ENCODE peak calls at places on chromosomes 16 and 17, in eight cellular contexts. One of them, this sample, is unnamed.

GRCh38 chr17:77637807-77638182 is 320.7 kb upstream of the TNRC6C start:
- DNase-seq in lower leg skin: no peak
- DNase-seq in progenitor cell of endocrine pancreas: no peak
- DNase-seq in upper lobe of right lung: no peak
- DNase-seq in heart right ventricle: no peak
- DNase-seq in CD8-positive, alpha-beta T cell: no peak
- DNase-seq in nephron progenitor cell: peak
- DNase-seq in HL-60: no peak
- DNase-seq in this sample: peak

GRCh38 chr17:77591231-77591785 is 367.2 kb upstream of the TNRC6C start:
- DNase-seq in HL-60: no peak
- DNase-seq in nephron progenitor cell: no peak
- DNase-seq in upper lobe of right lung: peak
- DNase-seq in heart right ventricle: no peak
- DNase-seq in lower leg skin: peak
- DNase-seq in progenitor cell of endocrine pancreas: no peak
- DNase-seq in CD8-positive, alpha-beta T cell: no peak
- DNase-seq in this sample: no peak

GRCh38 chr16:85090873-85091521 is 21.3 kb downstream of the CIBAR2 start:
- DNase-seq in upper lobe of right lung: no peak
- DNase-seq in lower leg skin: no peak
- DNase-seq in heart right ventricle: no peak
- DNase-seq in nephron progenitor cell: no peak
- DNase-seq in HL-60: no peak
- DNase-seq in progenitor cell of endocrine pancreas: no peak
- DNase-seq in CD8-positive, alpha-beta T cell: no peak
- DNase-seq in this sample: no peak

GRCh38 chr17:29929006-29929543 is 953 bp downstream of the SSH2 start:
- DNase-seq in progenitor cell of endocrine pancreas: no peak
- DNase-seq in HL-60: peak
- DNase-seq in CD8-positive, alpha-beta T cell: no peak
- DNase-seq in heart right ventricle: no peak
- DNase-seq in upper lobe of right lung: no peak
- DNase-seq in lower leg skin: no peak
- DNase-seq in nephron progenitor cell: peak
- DNase-seq in this sample: peak

GRCh38 chr16:86100205-86101134 is 201.5 kb downstream of the IRF8 start:
- DNase-seq in upper lobe of right lung: no peak
- DNase-seq in HL-60: no peak
- DNase-seq in progenitor cell of endocrine pancreas: no peak
- DNase-seq in nephron progenitor cell: peak
- DNase-seq in CD8-positive, alpha-beta T cell: no peak
- DNase-seq in lower leg skin: peak
- DNase-seq in heart right ventricle: no peak
- DNase-seq in this sample: no peak

GRCh38 chr16:56964243-56965148 is 2.7 kb downstream of the CETP start:
- DNase-seq in progenitor cell of endocrine pancreas: peak
- DNase-seq in CD8-positive, alpha-beta T cell: peak
- DNase-seq in nephron progenitor cell: peak
- DNase-seq in HL-60: peak
- DNase-seq in lower leg skin: peak
- DNase-seq in heart right ventricle: peak
- DNase-seq in upper lobe of right lung: peak
- DNase-seq in this sample: peak

GRCh38 chr16:15641753-15642556 is 999 bp downstream of the MARF1 start:
- DNase-seq in CD8-positive, alpha-beta T cell: no peak
- DNase-seq in progenitor cell of endocrine pancreas: no peak
- DNase-seq in nephron progenitor cell: no peak
- DNase-seq in heart right ventricle: no peak
- DNase-seq in HL-60: no peak
- DNase-seq in upper lobe of right lung: no peak
- DNase-seq in lower leg skin: no peak
- DNase-seq in this sample: no peak

GRCh38 chr17:50219939-50220465 is 18.6 kb upstream of the COL1A1 start:
- DNase-seq in heart right ventricle: peak
- DNase-seq in lower leg skin: no peak
- DNase-seq in nephron progenitor cell: peak
- DNase-seq in upper lobe of right lung: no peak
- DNase-seq in HL-60: no peak
- DNase-seq in progenitor cell of endocrine pancreas: no peak
- DNase-seq in CD8-positive, alpha-beta T cell: no peak
- DNase-seq in this sample: no peak

GRCh38 chr16:50876263-50876662 is 134.4 kb downstream of the CYLD start:
- DNase-seq in nephron progenitor cell: no peak
- DNase-seq in progenitor cell of endocrine pancreas: no peak
- DNase-seq in HL-60: no peak
- DNase-seq in upper lobe of right lung: no peak
- DNase-seq in heart right ventricle: no peak
- DNase-seq in CD8-positive, alpha-beta T cell: no peak
- DNase-seq in lower leg skin: no peak
- DNase-seq in this sample: no peak

GRCh38 chr16:85917959-85918358 is 19.0 kb downstream of the IRF8 start:
- DNase-seq in HL-60: no peak
- DNase-seq in CD8-positive, alpha-beta T cell: no peak
- DNase-seq in progenitor cell of endocrine pancreas: no peak
- DNase-seq in nephron progenitor cell: no peak
- DNase-seq in heart right ventricle: no peak
- DNase-seq in upper lobe of right lung: no peak
- DNase-seq in lower leg skin: no peak
- DNase-seq in this sample: no peak

GRCh38 chr16:20566864-20567263 is 9.3 kb downstream of the ACSM2B start:
- DNase-seq in CD8-positive, alpha-beta T cell: no peak
- DNase-seq in nephron progenitor cell: no peak
- DNase-seq in HL-60: no peak
- DNase-seq in lower leg skin: no peak
- DNase-seq in progenitor cell of endocrine pancreas: no peak
- DNase-seq in upper lobe of right lung: no peak
- DNase-seq in heart right ventricle: no peak
- DNase-seq in this sample: no peak

GRCh38 chr17:55433029-55433628 is 11.5 kb upstream of the MMD start:
- DNase-seq in nephron progenitor cell: no peak
- DNase-seq in HL-60: no peak
- DNase-seq in lower leg skin: no peak
- DNase-seq in upper lobe of right lung: no peak
- DNase-seq in heart right ventricle: no peak
- DNase-seq in CD8-positive, alpha-beta T cell: no peak
- DNase-seq in progenitor cell of endocrine pancreas: no peak
- DNase-seq in this sample: no peak

GRCh38 chr16:23836404-23837291 is 865 bp downstream of the PRKCB start:
- DNase-seq in lower leg skin: no peak
- DNase-seq in upper lobe of right lung: peak
- DNase-seq in nephron progenitor cell: peak
- DNase-seq in progenitor cell of endocrine pancreas: no peak
- DNase-seq in HL-60: peak
- DNase-seq in heart right ventricle: peak
- DNase-seq in CD8-positive, alpha-beta T cell: peak
- DNase-seq in this sample: peak

GRCh38 chr16:53207810-53208752 is 153.3 kb downstream of the CHD9 start:
- DNase-seq in nephron progenitor cell: peak
- DNase-seq in lower leg skin: no peak
- DNase-seq in HL-60: peak
- DNase-seq in upper lobe of right lung: no peak
- DNase-seq in heart right ventricle: no peak
- DNase-seq in progenitor cell of endocrine pancreas: peak
- DNase-seq in CD8-positive, alpha-beta T cell: no peak
- DNase-seq in this sample: peak

GRCh38 chr17:37490638-37491614 is 1.2 kb downstream of the DUSP14 start:
- DNase-seq in HL-60: peak
- DNase-seq in lower leg skin: no peak
- DNase-seq in progenitor cell of endocrine pancreas: no peak
- DNase-seq in upper lobe of right lung: no peak
- DNase-seq in CD8-positive, alpha-beta T cell: no peak
- DNase-seq in nephron progenitor cell: peak
- DNase-seq in heart right ventricle: no peak
- DNase-seq in this sample: peak

GRCh38 chr16:30996324-30996999 is 11.5 kb downstream of the HSD3B7 start:
- DNase-seq in HL-60: no peak
- DNase-seq in heart right ventricle: no peak
- DNase-seq in CD8-positive, alpha-beta T cell: no peak
- DNase-seq in lower leg skin: no peak
- DNase-seq in progenitor cell of endocrine pancreas: no peak
- DNase-seq in upper lobe of right lung: no peak
- DNase-seq in nephron progenitor cell: no peak
- DNase-seq in this sample: no peak

GRCh38 chr17:19372439-19372838 is 5.9 kb upstream of the MAPK7 start:
- DNase-seq in nephron progenitor cell: no peak
- DNase-seq in HL-60: no peak
- DNase-seq in progenitor cell of endocrine pancreas: no peak
- DNase-seq in lower leg skin: peak
- DNase-seq in upper lobe of right lung: no peak
- DNase-seq in heart right ventricle: no peak
- DNase-seq in CD8-positive, alpha-beta T cell: no peak
- DNase-seq in this sample: no peak

GRCh38 chr17:16873654-16874035 is 98.3 kb downstream of the TNFRSF13B start:
- DNase-seq in lower leg skin: peak
- DNase-seq in nephron progenitor cell: no peak
- DNase-seq in upper lobe of right lung: peak
- DNase-seq in CD8-positive, alpha-beta T cell: no peak
- DNase-seq in heart right ventricle: no peak
- DNase-seq in progenitor cell of endocrine pancreas: no peak
- DNase-seq in HL-60: no peak
- DNase-seq in this sample: no peak
- TF ChIP-seq CTCF in lower leg skin: no peak
- TF ChIP-seq CTCF in nephron progenitor cell: no peak
- TF ChIP-seq CTCF in upper lobe of right lung: no peak
- TF ChIP-seq CTCF in CD8-positive, alpha-beta T cell: no peak
- TF ChIP-seq CTCF in heart right ventricle: no peak
- TF ChIP-seq CTCF in progenitor cell of endocrine pancreas: no peak
- TF ChIP-seq CTCF in HL-60: no peak
- TF ChIP-seq CTCF in this sample: no peak

GRCh38 chr17:58590377-58590776 is 75.9 kb upstream of the MTMR4 start:
- DNase-seq in nephron progenitor cell: no peak
- DNase-seq in CD8-positive, alpha-beta T cell: no peak
- DNase-seq in upper lobe of right lung: no peak
- DNase-seq in heart right ventricle: no peak
- DNase-seq in progenitor cell of endocrine pancreas: no peak
- DNase-seq in lower leg skin: peak
- DNase-seq in HL-60: no peak
- DNase-seq in this sample: no peak

GRCh38 chr17:58593121-58593520 is 78.7 kb upstream of the MTMR4 start:
- DNase-seq in HL-60: no peak
- DNase-seq in lower leg skin: no peak
- DNase-seq in upper lobe of right lung: no peak
- DNase-seq in nephron progenitor cell: no peak
- DNase-seq in heart right ventricle: no peak
- DNase-seq in CD8-positive, alpha-beta T cell: no peak
- DNase-seq in progenitor cell of endocrine pancreas: no peak
- DNase-seq in this sample: no peak

GRCh38 chr17:58591455-58591854 is 77.0 kb upstream of the MTMR4 start:
- DNase-seq in HL-60: no peak
- DNase-seq in upper lobe of right lung: no peak
- DNase-seq in CD8-positive, alpha-beta T cell: no peak
- DNase-seq in lower leg skin: no peak
- DNase-seq in nephron progenitor cell: no peak
- DNase-seq in progenitor cell of endocrine pancreas: no peak
- DNase-seq in heart right ventricle: no peak
- DNase-seq in this sample: no peak

DNA sequence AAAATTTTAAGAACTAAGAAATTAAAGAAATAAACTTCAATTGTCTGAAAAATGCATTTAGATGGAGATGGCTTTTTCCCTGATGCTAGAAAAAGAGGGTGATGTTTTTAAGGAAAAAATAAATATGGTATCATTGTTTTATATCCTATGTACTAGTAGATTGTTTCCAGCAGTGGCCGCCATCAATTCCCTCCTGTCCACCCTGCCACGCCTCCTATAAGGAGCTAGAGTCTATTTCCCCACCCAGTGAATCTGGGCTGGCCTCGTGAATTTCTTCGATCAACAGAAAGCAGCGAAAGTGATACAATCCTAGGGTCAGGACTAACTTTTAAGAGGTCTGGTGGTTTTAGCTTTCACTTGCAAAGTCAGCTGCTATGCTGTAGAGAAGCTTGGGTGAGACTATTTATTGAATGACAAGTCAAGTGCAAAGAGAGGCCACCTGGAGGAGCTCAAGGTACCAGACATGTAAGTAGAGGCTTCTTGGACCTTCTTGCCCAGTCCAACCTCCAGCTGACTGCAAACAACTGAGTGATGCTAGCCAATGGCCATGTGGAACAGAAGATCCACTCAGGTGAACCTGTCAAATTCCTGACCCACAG is 80.9 kb upstream of the MTMR4 start:
- DNase-seq in nephron progenitor cell: no peak
- DNase-seq in CD8-positive, alpha-beta T cell: no peak
- DNase-seq in HL-60: no peak
- DNase-seq in heart right ventricle: no peak
- DNase-seq in upper lobe of right lung: no peak
- DNase-seq in progenitor cell of endocrine pancreas: no peak
- DNase-seq in lower leg skin: no peak
- DNase-seq in this sample: no peak
- TF ChIP-seq CTCF in nephron progenitor cell: no peak
- TF ChIP-seq CTCF in CD8-positive, alpha-beta T cell: no peak
- TF ChIP-seq CTCF in HL-60: no peak
- TF ChIP-seq CTCF in heart right ventricle: no peak
- TF ChIP-seq CTCF in upper lobe of right lung: no peak
- TF ChIP-seq CTCF in progenitor cell of endocrine pancreas: no peak
- TF ChIP-seq CTCF in lower leg skin: no peak
- TF ChIP-seq CTCF in this sample: no peak

GRCh38 chr17:28368915-28369683 is 1.0 kb downstream of the VTN start:
- DNase-seq in lower leg skin: no peak
- DNase-seq in upper lobe of right lung: peak
- DNase-seq in progenitor cell of endocrine pancreas: no peak
- DNase-seq in heart right ventricle: no peak
- DNase-seq in HL-60: no peak
- DNase-seq in CD8-positive, alpha-beta T cell: no peak
- DNase-seq in nephron progenitor cell: no peak
- DNase-seq in this sample: no peak

GRCh38 chr17:28368306-28368831 is 1.7 kb downstream of the VTN start:
- DNase-seq in upper lobe of right lung: peak
- DNase-seq in CD8-positive, alpha-beta T cell: no peak
- DNase-seq in progenitor cell of endocrine pancreas: no peak
- DNase-seq in heart right ventricle: no peak
- DNase-seq in HL-60: no peak
- DNase-seq in nephron progenitor cell: no peak
- DNase-seq in lower leg skin: no peak
- DNase-seq in this sample: no peak

GRCh38 chr17:28370035-28370743 is at the start of gene VTN:
- DNase-seq in heart right ventricle: no peak
- DNase-seq in nephron progenitor cell: peak
- DNase-seq in HL-60: peak
- DNase-seq in CD8-positive, alpha-beta T cell: no peak
- DNase-seq in lower leg skin: no peak
- DNase-seq in progenitor cell of endocrine pancreas: peak
- DNase-seq in upper lobe of right lung: peak
- DNase-seq in this sample: peak

GRCh38 chr17:28370744-28371103 is 617 bp upstream of the VTN start:
- DNase-seq in heart right ventricle: no peak
- DNase-seq in CD8-positive, alpha-beta T cell: no peak
- DNase-seq in nephron progenitor cell: no peak
- DNase-seq in lower leg skin: no peak
- DNase-seq in HL-60: no peak
- DNase-seq in progenitor cell of endocrine pancreas: no peak
- DNase-seq in upper lobe of right lung: no peak
- DNase-seq in this sample: no peak

GRCh38 chr17:28369684-28370034 is 448 bp downstream of the VTN start:
- DNase-seq in lower leg skin: no peak
- DNase-seq in nephron progenitor cell: no peak
- DNase-seq in heart right ventricle: no peak
- DNase-seq in CD8-positive, alpha-beta T cell: no peak
- DNase-seq in progenitor cell of endocrine pancreas: no peak
- DNase-seq in upper lobe of right lung: peak
- DNase-seq in HL-60: no peak
- DNase-seq in this sample: no peak
- TF ChIP-seq CTCF in lower leg skin: no peak
- TF ChIP-seq CTCF in nephron progenitor cell: no peak
- TF ChIP-seq CTCF in heart right ventricle: no peak
- TF ChIP-seq CTCF in CD8-positive, alpha-beta T cell: no peak
- TF ChIP-seq CTCF in progenitor cell of endocrine pancreas: no peak
- TF ChIP-seq CTCF in upper lobe of right lung: no peak
- TF ChIP-seq CTCF in HL-60: no peak
- TF ChIP-seq CTCF in this sample: no peak

GRCh38 chr16:10031473-10031872 is 150.8 kb downstream of the GRIN2A start:
- DNase-seq in CD8-positive, alpha-beta T cell: no peak
- DNase-seq in HL-60: no peak
- DNase-seq in heart right ventricle: no peak
- DNase-seq in nephron progenitor cell: no peak
- DNase-seq in upper lobe of right lung: no peak
- DNase-seq in lower leg skin: no peak
- DNase-seq in progenitor cell of endocrine pancreas: no peak
- DNase-seq in this sample: no peak
- TF ChIP-seq CTCF in CD8-positive, alpha-beta T cell: no peak
- TF ChIP-seq CTCF in HL-60: no peak
- TF ChIP-seq CTCF in heart right ventricle: no peak
- TF ChIP-seq CTCF in nephron progenitor cell: no peak
- TF ChIP-seq CTCF in upper lobe of right lung: no peak
- TF ChIP-seq CTCF in lower leg skin: no peak
- TF ChIP-seq CTCF in progenitor cell of endocrine pancreas: no peak
- TF ChIP-seq CTCF in this sample: no peak